ENCODE peak calls at places on chromosomes 11 and 22, in seven cellular contexts. S is IMR-90, O is mesendoderm, X is H1, W is H9, G is mesenchymal stem cell, Z is neuronal stem cell. N is an unnamed sample.

GRCh38 chr11:35418282-35418846 is 994 bp downstream of the SLC1A2 start:
- DNase-seq in W (peak; percentile 72), S (no peak), G (peak; percentile 5), X (peak; percentile 72), Z (peak; percentile 3), O (peak; percentile 53), N (peak; percentile 9)

GRCh38 chr11:77107950-77108349 is 5.3 kb downstream of the OMP start:
- DNase-seq in S (peak; percentile 95), X (no peak), Z (no peak), G (peak; percentile 85), W (no peak), O (no peak), N (no peak)

GRCh38 chr11:35944503-35945136 is 758 bp downstream of the LDLRAD3 start:
- DNase-seq in X (no peak), Z (no peak), S (no peak), G (no peak), W (no peak), O (no peak), N (no peak)

GRCh38 chr11:10657308-10658271 is 36.0 kb downstream of the IRAG1 start:
- DNase-seq in Z (no peak), W (no peak), G (peak; percentile 93), X (no peak), S (peak; percentile 82), O (no peak), N (no peak)

GRCh38 chr11:111604392-111605009 is 2.3 kb downstream of the SIK2 start:
- DNase-seq in S (peak; percentile 45), O (peak; percentile 67), G (peak; percentile 67), W (no peak), X (no peak), Z (peak; percentile 40), N (peak; percentile 80)

GRCh38 chr11:2319791-2320481 is 18.1 kb downstream of the TSPAN32 start:
- DNase-seq in O (no peak), X (no peak), G (no peak), Z (no peak), W (no peak), S (no peak), N (no peak)

GRCh38 chr11:34501962-34502361 is 11.6 kb downstream of the ELF5 start:
- DNase-seq in W (no peak), S (no peak), O (no peak), X (no peak), Z (no peak), G (no peak), N (no peak)

GRCh38 chr22:32202539-32203180 is 2.2 kb downstream of the RFPL2 start:
- DNase-seq in Z (peak; percentile 37), G (peak; percentile 14), W (peak; percentile 73), O (peak; percentile 80), X (peak; percentile 59), S (peak; percentile 22), N (peak; percentile 41)

GRCh38 chr22:36277482-36278291 is 24.8 kb downstream of the APOL1 start:
- DNase-seq in Z (peak; percentile 47), X (peak; percentile 77), O (peak; percentile 81), S (peak; percentile 56), W (peak; percentile 90), G (peak; percentile 69), N (no peak)

GRCh38 chr11:110311783-110312578 is 15.6 kb upstream of the RDX start:
- DNase-seq in W (no peak), X (no peak), O (no peak), G (peak; percentile 35), S (peak; percentile 75), Z (no peak), N (no peak)

GRCh38 chr11:36316049-36316448 is 20.0 kb downstream of the PRR5L start:
- DNase-seq in Z (no peak), W (no peak), S (no peak), G (no peak), O (no peak), X (no peak), N (no peak)

GRCh38 chr11:69200331-69201047 is 44.8 kb downstream of the SMIM38 start:
- DNase-seq in X (peak; percentile 57), G (no peak), O (no peak), Z (peak; percentile 24), S (no peak), W (no peak), N (no peak)

GRCh38 chr11:113906038-113906437 is 1.4 kb downstream of the HTR3B start:
- DNase-seq in W (peak; percentile 61), Z (peak; percentile 24), S (peak; percentile 51), G (peak; percentile 56), O (peak; percentile 70), X (no peak), N (no peak)

GRCh38 chr11:72825661-72826060 is 11.4 kb downstream of the ATG16L2 start:
- DNase-seq in O (no peak), W (no peak), X (no peak), G (no peak), Z (no peak), S (no peak), N (no peak)

GRCh38 chr11:75103380-75104026 is 6.8 kb upstream of the OR2AT4 start:
- DNase-seq in Z (no peak), S (peak; percentile 86), W (no peak), G (peak; percentile 72), O (no peak), X (no peak), N (no peak)

GRCh38 chr11:19574916-19575315 is 137.7 kb upstream of the NAV2 start:
- DNase-seq in S (no peak), G (no peak), Z (no peak), O (no peak), W (no peak), X (no peak), N (no peak)

GRCh38 chr11:69447786-69448185 is 33.7 kb upstream of the LINC01488 start:
- DNase-seq in O (no peak), S (no peak), X (no peak), Z (no peak), G (peak; percentile 38), W (no peak), N (no peak)

GRCh38 chr11:39810358-39810757 is 1649.1 kb downstream of the LRRC4C start:
- DNase-seq in X (no peak), W (peak; percentile 30), O (peak; percentile 27), S (no peak), Z (no peak), G (no peak), N (no peak)

GRCh38 chr11:39809833-39810232 is 1649.6 kb downstream of the LRRC4C start:
- DNase-seq in S (no peak), O (no peak), X (no peak), W (no peak), Z (no peak), G (no peak), N (no peak)

GRCh38 chr11:39806652-39807051 is 1652.8 kb downstream of the LRRC4C start:
- DNase-seq in Z (no peak), X (no peak), O (peak; percentile 42), S (no peak), G (no peak), W (no peak), N (no peak)

GRCh38 chr11:39807904-39808303 is 1651.5 kb downstream of the LRRC4C start:
- DNase-seq in S (no peak), Z (no peak), X (no peak), W (no peak), G (no peak), O (no peak), N (no peak)
- H3K23ac ChIP-seq in S (no peak overlapping the region), Z (no peak overlapping the region), X (no peak overlapping the region), W (no peak overlapping the region), G (no peak overlapping the region), O (no peak overlapping the region), N (no peak overlapping the region)

DNA sequence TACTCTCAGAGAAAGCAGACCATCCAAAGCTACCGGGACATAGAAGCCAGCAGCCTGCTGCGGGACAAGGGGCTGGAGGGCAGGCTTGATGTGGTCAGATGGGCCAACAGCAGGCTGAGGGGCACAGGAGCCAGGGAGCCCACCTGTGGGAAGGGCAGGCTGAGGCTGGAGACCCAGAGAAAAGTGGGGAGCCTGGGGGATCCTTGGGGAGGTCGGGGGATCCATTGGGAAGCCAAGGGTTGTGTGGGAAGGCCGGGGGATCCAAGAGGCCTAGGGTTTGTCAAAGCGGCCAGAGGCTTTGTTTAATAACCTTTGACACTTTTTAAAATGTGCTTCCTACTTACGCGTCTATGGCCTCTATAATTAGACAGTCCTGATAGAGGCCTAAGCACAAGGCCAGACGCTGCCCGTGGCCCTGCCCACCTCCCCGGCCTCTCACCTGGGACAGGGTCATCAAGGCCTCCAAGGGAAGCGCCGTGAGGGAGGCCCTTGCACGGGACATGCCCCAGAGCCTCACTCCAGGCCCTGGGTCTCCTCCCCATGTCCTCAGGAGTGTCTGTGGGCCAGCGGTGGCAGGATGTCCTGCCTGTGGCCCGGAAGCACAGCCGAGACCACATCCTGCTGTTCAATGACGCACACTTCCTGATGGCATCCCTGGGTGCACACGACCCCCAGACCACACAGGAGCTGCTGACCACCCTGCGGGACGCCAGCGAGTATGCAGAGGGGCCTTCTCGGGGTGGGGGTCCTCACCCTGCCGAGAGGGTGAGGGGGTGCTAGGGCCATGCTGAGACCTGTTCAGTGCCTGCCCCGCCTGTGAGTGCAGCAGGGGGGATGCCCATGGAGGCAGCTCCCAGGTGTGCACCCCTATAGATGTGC is 8.6 kb upstream of the GTSE1 start:
- DNase-seq in X (no peak), S (no peak), G (no peak), Z (no peak), O (no peak), W (no peak), N (no peak)
- H3K23ac ChIP-seq in X (no peak overlapping the region), S (no peak overlapping the region), G (no peak overlapping the region), Z (no peak overlapping the region), O (no peak overlapping the region), W (no peak overlapping the region), N (no peak overlapping the region)

GRCh38 chr22:41091139-41092022 is 1.0 kb upstream of the EP300 start:
- DNase-seq in G (peak; percentile 99), X (peak; percentile 98), W (peak; percentile 98), S (peak; percentile 98), O (peak; percentile 99), Z (peak; percentile 98), N (peak; percentile 98)

GRCh38 chr22:41092847-41093371 is 517 bp downstream of the EP300 start:
- DNase-seq in O (peak; percentile 35), S (peak; percentile 20), X (peak; percentile 59), G (peak; percentile 58), Z (no peak), W (no peak), N (peak; percentile 33)

GRCh38 chr22:41096391-41096790 is 4.0 kb downstream of the EP300 start:
- DNase-seq in Z (no peak), X (no peak), S (no peak), W (no peak), G (no peak), O (no peak), N (no peak)

GRCh38 chr22:41094036-41094435 is 1.6 kb downstream of the EP300 start:
- DNase-seq in X (no peak), G (peak; percentile 47), S (peak; percentile 40), W (no peak), O (peak; percentile 26), Z (no peak), N (no peak)

GRCh38 chr22:41092023-41092817 is at the start of gene EP300:
- DNase-seq in S (peak; percentile 68), X (peak; percentile 72), O (peak; percentile 90), W (peak; percentile 62), G (peak; percentile 83), Z (peak; percentile 64), N (peak; percentile 64)
- H3K23ac ChIP-seq in S (peak within 1 kb of the TSS; percentile 92), X (no peak within 1 kb of the TSS), O (peak within 1 kb of the TSS; percentile 80), W (no peak within 1 kb of the TSS), G (peak within 1 kb of the TSS; percentile 66), Z (peak within 1 kb of the TSS; percentile 97), N (no peak within 1 kb of the TSS)

DNA sequence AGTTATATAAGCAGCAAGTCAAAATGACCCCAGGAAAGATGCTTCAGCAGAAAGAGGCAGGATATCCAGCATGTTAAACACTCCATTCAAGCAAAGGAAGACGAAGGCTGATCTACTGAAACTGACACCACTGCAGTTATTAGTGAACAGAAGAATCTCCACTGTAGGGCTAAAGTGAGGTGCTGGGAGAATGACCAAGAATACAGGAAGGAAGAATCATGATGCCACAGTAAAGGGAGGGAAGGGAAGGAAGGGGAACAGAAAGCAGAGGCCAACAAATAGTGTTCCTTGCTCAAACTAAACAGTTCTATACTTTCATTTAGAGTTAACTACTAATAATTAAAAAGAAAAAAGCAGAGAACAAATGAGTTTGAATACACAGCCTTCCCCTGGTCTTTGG is 92.5 kb downstream of the SIK3 start:
- DNase-seq in Z (no peak), G (no peak), O (no peak), S (no peak), X (no peak), W (no peak), N (no peak)
- H3K23ac ChIP-seq in Z (no peak overlapping the region), G (no peak overlapping the region), O (no peak overlapping the region), S (no peak overlapping the region), X (no peak overlapping the region), W (no peak overlapping the region), N (no peak overlapping the region)